ENCODE peak calls at places on chromosomes 11 and 22, in nine cellular contexts. B, Q, Z, U, V, R, E, X and W are unnamed samples.

GRCh38 chr11:120660024-120660565 is 148.5 kb downstream of the GRIK4 start:
- DNase-seq in B (peak), Q (no peak), Z (no peak), U (no peak), V (no peak), R (peak), E (peak), X (peak), W (no peak)

GRCh38 chr11:115695677-115696451 is 191.6 kb upstream of the CADM1 start:
- DNase-seq in B (no peak), Q (no peak), Z (no peak), U (no peak), V (no peak), R (no peak), E (no peak), X (no peak), W (no peak)

GRCh38 chr11:75673977-75674582 is 5.2 kb upstream of the MAP6 start:
- DNase-seq in B (no peak), Q (no peak), Z (peak), U (no peak), V (no peak), R (no peak), E (peak), X (no peak), W (no peak)

GRCh38 chr11:5303643-5304042 is 1.9 kb upstream of the OR51B4 start:
- DNase-seq in B (no peak), Q (no peak), Z (no peak), U (no peak), V (no peak), R (no peak), E (no peak), X (no peak), W (no peak)

GRCh38 chr11:83410605-83411565 is 124.7 kb upstream of the CCDC90B start:
- DNase-seq in B (no peak), Q (no peak), Z (no peak), U (no peak), V (no peak), R (no peak), E (no peak), X (no peak), W (no peak)

GRCh38 chr11:33197915-33198727 is 36.8 kb upstream of the CSTF3 start:
- DNase-seq in B (no peak), Q (no peak), Z (peak), U (no peak), V (no peak), R (no peak), E (peak), X (no peak), W (no peak)

GRCh38 chr11:94521684-94522083 is 9.4 kb downstream of the C11orf97 start:
- DNase-seq in B (no peak), Q (no peak), Z (peak), U (no peak), V (no peak), R (no peak), E (peak), X (no peak), W (no peak)

GRCh38 chr11:2737226-2737590 is 37.4 kb upstream of the KCNQ1OT1 start:
- DNase-seq in B (no peak), Q (no peak), Z (no peak), U (no peak), V (no peak), R (no peak), E (no peak), X (no peak), W (no peak)

GRCh38 chr11:108233277-108233945 is 10.5 kb downstream of the ATM start:
- DNase-seq in B (no peak), Q (no peak), Z (no peak), U (no peak), V (no peak), R (no peak), E (no peak), X (no peak), W (no peak)

GRCh38 chr11:10751581-10751940 is 515 bp downstream of the CTR9 start:
- DNase-seq in B (no peak), Q (no peak), Z (no peak), U (no peak), V (no peak), R (no peak), E (no peak), X (no peak), W (no peak)

GRCh38 chr11:94455861-94456260 is 37.8 kb downstream of the MRE11 start:
- DNase-seq in B (peak), Q (no peak), Z (no peak), U (no peak), V (no peak), R (no peak), E (no peak), X (no peak), W (no peak)

GRCh38 chr11:22130462-22131053 is 62.3 kb upstream of the ANO5 start:
- DNase-seq in B (no peak), Q (no peak), Z (no peak), U (no peak), V (no peak), R (no peak), E (no peak), X (no peak), W (no peak)

GRCh38 chr11:62388999-62389398 is 29.8 kb upstream of the SCGB1A1 start:
- DNase-seq in B (no peak), Q (no peak), Z (no peak), U (no peak), V (no peak), R (no peak), E (no peak), X (no peak), W (no peak)

GRCh38 chr22:45073064-45073463 is 63.3 kb upstream of the PHF21B start:
- DNase-seq in B (no peak), Q (no peak), Z (no peak), U (no peak), V (no peak), R (no peak), E (no peak), X (no peak), W (no peak)

GRCh38 chr11:71568707-71569349 is 3.5 kb downstream of the KRTAP5-10 start:
- DNase-seq in B (no peak), Q (no peak), Z (peak), U (no peak), V (no peak), R (no peak), E (peak), X (no peak), W (no peak)

GRCh38 chr11:9748361-9748970 is 84.6 kb downstream of the SWAP70 start:
- DNase-seq in B (peak), Q (no peak), Z (peak), U (no peak), V (peak), R (peak), E (peak), X (no peak), W (no peak)

GRCh38 chr22:47437110-47437509 is 674.7 kb downstream of the TBC1D22A start:
- DNase-seq in B (no peak), Q (no peak), Z (no peak), U (no peak), V (no peak), R (no peak), E (no peak), X (no peak), W (no peak)

GRCh38 chr11:118606157-118606843 is 1.1 kb upstream of the PHLDB1 start:
- DNase-seq in B (no peak), Q (no peak), Z (no peak), U (no peak), V (no peak), R (no peak), E (no peak), X (peak), W (no peak)

GRCh38 chr11:112470355-112470754 is 209.7 kb upstream of the PLET1 start:
- DNase-seq in B (no peak), Q (no peak), Z (no peak), U (no peak), V (no peak), R (no peak), E (peak), X (no peak), W (no peak)

GRCh38 chr11:110984147-110984546 is 261.4 kb upstream of the POU2AF2 start:
- DNase-seq in B (no peak), Q (no peak), Z (peak), U (no peak), V (no peak), R (no peak), E (peak), X (no peak), W (no peak)

GRCh38 chr11:93116641-93117577 is 80.9 kb downstream of the SLC36A4 start:
- DNase-seq in B (peak), Q (no peak), Z (no peak), U (no peak), V (no peak), R (no peak), E (peak), X (no peak), W (no peak)

GRCh38 chr11:78384231-78384630 is 33.4 kb downstream of the GAB2 start:
- DNase-seq in B (no peak), Q (no peak), Z (no peak), U (no peak), V (no peak), R (no peak), E (no peak), X (no peak), W (no peak)

GRCh38 chr11:78385205-78385604 is 32.4 kb downstream of the GAB2 start:
- DNase-seq in B (no peak), Q (no peak), Z (no peak), U (no peak), V (no peak), R (no peak), E (no peak), X (no peak), W (no peak)

GRCh38 chr11:78379039-78379670 is 38.5 kb downstream of the GAB2 start:
- DNase-seq in B (no peak), Q (no peak), Z (no peak), U (no peak), V (no peak), R (no peak), E (no peak), X (no peak), W (no peak)

GRCh38 chr11:78380615-78381029 is 37.0 kb downstream of the GAB2 start:
- DNase-seq in B (no peak), Q (no peak), Z (peak), U (no peak), V (no peak), R (no peak), E (peak), X (no peak), W (no peak)

DNA sequence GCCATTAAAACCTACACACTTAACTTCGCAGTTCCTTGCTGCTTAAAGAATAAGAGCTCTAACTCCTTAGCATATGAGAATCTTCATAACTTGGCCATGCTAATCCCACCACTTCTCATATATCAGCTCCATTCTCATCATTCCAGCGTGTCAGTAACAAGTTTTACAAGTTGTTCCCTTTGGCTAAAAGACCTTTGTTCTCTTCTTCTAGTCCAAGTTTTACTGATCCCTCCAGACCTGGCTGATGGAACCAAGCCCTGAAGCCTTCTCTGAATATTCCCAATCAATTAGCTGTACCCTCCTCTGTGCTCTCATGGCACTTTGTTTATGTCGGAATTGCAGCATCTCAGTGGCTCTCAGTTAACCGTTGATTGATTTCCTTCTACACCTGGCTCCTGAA is 35.8 kb downstream of the GAB2 start:
- DNase-seq in B (no peak), Q (no peak), Z (peak), U (no peak), V (no peak), R (no peak), E (no peak), X (no peak), W (no peak)
- TF ChIP-seq CTCF in B (no peak), Q (no peak), Z (no peak), U (no peak), V (no peak), R (no peak), E (no peak), X (no peak), W (no peak)

GRCh38 chr22:31094741-31095140 is 12.6 kb downstream of the SELENOM start:
- DNase-seq in B (no peak), Q (no peak), Z (no peak), U (no peak), V (no peak), R (no peak), E (no peak), X (no peak), W (no peak)

GRCh38 chr22:31098633-31099110 is 8.7 kb downstream of the SELENOM start:
- DNase-seq in B (no peak), Q (peak), Z (no peak), U (peak), V (peak), R (no peak), E (no peak), X (peak), W (no peak)

GRCh38 chr22:31095637-31096249 is 11.6 kb downstream of the SELENOM start:
- DNase-seq in B (no peak), Q (no peak), Z (no peak), U (no peak), V (no peak), R (no peak), E (no peak), X (no peak), W (no peak)

GRCh38 chr22:31097941-31098632 is 9.3 kb downstream of the SELENOM start:
- DNase-seq in B (no peak), Q (peak), Z (no peak), U (no peak), V (no peak), R (no peak), E (no peak), X (no peak), W (no peak)

DNA sequence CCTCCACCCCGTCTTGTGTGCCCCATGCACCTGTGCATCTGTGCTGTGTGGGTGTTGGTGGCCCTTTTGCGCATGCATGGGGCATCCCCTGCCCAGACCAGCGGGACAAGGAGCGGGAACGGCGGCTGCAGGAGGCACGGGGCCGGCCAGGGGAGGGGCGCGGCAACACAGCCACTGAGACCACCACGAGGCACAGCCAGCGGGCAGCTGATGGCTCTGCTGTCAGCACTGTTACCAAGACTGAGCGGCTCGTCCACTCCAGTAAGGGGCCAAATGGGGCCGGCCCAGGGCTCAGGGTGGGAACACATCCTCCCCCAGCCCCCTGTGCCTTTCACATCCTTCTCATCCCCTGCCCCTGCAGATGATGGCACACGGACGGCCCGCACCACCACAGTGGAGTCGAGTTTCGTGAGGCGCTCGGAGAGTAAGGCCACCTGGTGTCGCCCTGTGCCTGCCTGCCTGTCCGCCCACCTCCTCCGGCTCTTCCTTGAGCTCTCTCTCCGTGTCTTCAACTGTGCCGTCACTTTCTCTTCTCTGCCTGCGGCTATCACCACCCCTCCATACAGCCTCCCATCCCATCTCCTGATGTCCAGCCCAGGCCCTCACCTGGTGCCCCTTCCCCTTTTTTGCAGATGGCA is 10.6 kb downstream of the SELENOM start:
- DNase-seq in B (no peak), Q (no peak), Z (no peak), U (no peak), V (peak), R (no peak), E (no peak), X (no peak), W (no peak)
- TF ChIP-seq CTCF in B (no peak), Q (no peak), Z (no peak), U (no peak), V (no peak), R (no peak), E (no peak), X (no peak), W (no peak)

GRCh38 chr11:66420671-66421476 is at the start of gene NPAS4:
- DNase-seq in B (no peak), Q (no peak), Z (no peak), U (peak), V (no peak), R (no peak), E (no peak), X (peak), W (no peak)

GRCh38 chr11:66419825-66420224 is 1.0 kb upstream of the NPAS4 start:
- DNase-seq in B (no peak), Q (no peak), Z (no peak), U (peak), V (no peak), R (no peak), E (no peak), X (peak), W (no peak)

GRCh38 chr11:66417000-66417399 is 3.8 kb upstream of the NPAS4 start:
- DNase-seq in B (no peak), Q (no peak), Z (no peak), U (no peak), V (no peak), R (no peak), E (no peak), X (no peak), W (no peak)

GRCh38 chr11:66418986-66419308 is 1.9 kb upstream of the NPAS4 start:
- DNase-seq in B (no peak), Q (no peak), Z (no peak), U (no peak), V (no peak), R (no peak), E (no peak), X (no peak), W (no peak)

GRCh38 chr11:66418168-66418985 is 2.5 kb upstream of the NPAS4 start:
- DNase-seq in B (peak), Q (peak), Z (peak), U (peak), V (peak), R (peak), E (peak), X (peak), W (peak)
- TF ChIP-seq CTCF in B (peak), Q (no peak), Z (peak), U (peak), V (no peak), R (no peak), E (peak), X (no peak), W (peak)

GRCh38 chr11:114027396-114027795 is 32.1 kb upstream of the ZBTB16 start:
- DNase-seq in B (no peak), Q (no peak), Z (no peak), U (no peak), V (no peak), R (no peak), E (no peak), X (no peak), W (no peak)

GRCh38 chr11:114025329-114025907 is 34.1 kb upstream of the ZBTB16 start:
- DNase-seq in B (no peak), Q (no peak), Z (no peak), U (no peak), V (no peak), R (no peak), E (no peak), X (no peak), W (no peak)

GRCh38 chr11:114027941-114028340 is 31.6 kb upstream of the ZBTB16 start:
- DNase-seq in B (no peak), Q (no peak), Z (no peak), U (no peak), V (no peak), R (no peak), E (peak), X (no peak), W (no peak)

GRCh38 chr11:114031599-114032320 is 27.8 kb upstream of the ZBTB16 start:
- DNase-seq in B (no peak), Q (no peak), Z (no peak), U (no peak), V (no peak), R (no peak), E (no peak), X (no peak), W (no peak)

GRCh38 chr11:114026355-114026754 is 33.2 kb upstream of the ZBTB16 start:
- DNase-seq in B (no peak), Q (no peak), Z (peak), U (no peak), V (no peak), R (no peak), E (peak), X (no peak), W (no peak)
- TF ChIP-seq CTCF in B (no peak), Q (no peak), Z (peak), U (no peak), V (no peak), R (no peak), E (peak), X (no peak), W (no peak)

DNA sequence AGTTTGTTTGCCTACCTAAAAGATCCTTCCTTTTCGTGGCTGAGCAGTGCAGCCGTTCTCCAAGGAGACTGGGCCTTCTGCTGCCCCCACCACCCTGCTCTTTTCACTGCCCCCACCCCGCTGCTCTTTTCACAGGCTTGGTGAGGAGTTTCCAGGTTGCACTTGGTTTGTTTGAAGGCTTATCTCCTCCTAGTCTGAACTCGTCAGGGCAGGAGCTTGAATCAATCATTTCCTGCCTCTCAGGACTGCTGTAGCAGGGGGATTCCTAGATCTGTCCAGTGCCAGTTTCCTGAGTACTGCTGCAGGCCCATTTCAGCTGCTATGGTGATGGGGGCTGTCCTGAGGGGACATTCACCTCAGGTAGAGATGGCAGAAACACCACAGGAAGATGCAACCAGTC is 10.0 kb downstream of the MED15 start:
- DNase-seq in B (no peak), Q (no peak), Z (no peak), U (no peak), V (no peak), R (no peak), E (no peak), X (no peak), W (no peak)
- TF ChIP-seq CTCF in B (no peak), Q (no peak), Z (no peak), U (no peak), V (no peak), R (no peak), E (no peak), X (no peak), W (no peak)

GRCh38 chr22:31789803-31790202 is 36.0 kb downstream of the DEPDC5 start:
- DNase-seq in B (no peak), Q (no peak), Z (peak), U (no peak), V (no peak), R (no peak), E (no peak), X (no peak), W (no peak)

GRCh38 chr22:31790240-31790639 is 36.4 kb downstream of the DEPDC5 start:
- DNase-seq in B (no peak), Q (no peak), Z (no peak), U (no peak), V (no peak), R (no peak), E (no peak), X (no peak), W (no peak)
- TF ChIP-seq CTCF in B (no peak), Q (no peak), Z (no peak), U (no peak), V (no peak), R (no peak), E (no peak), X (no peak), W (no peak)

GRCh38 chr22:48488149-48488551 is 1339.5 kb downstream of the BRD1 start:
- DNase-seq in B (no peak), Q (no peak), Z (no peak), U (no peak), V (no peak), R (no peak), E (no peak), X (no peak), W (no peak)
- TF ChIP-seq CTCF in B (no peak), Q (no peak), Z (no peak), U (no peak), V (no peak), R (no peak), E (peak), X (peak), W (no peak)

GRCh38 chr11:37282367-37282766 is 684.3 kb upstream of the RAG2 start:
- DNase-seq in B (no peak), Q (no peak), Z (no peak), U (no peak), V (no peak), R (no peak), E (no peak), X (no peak), W (no peak)

GRCh38 chr11:37280194-37280593 is 682.2 kb upstream of the RAG2 start:
- DNase-seq in B (no peak), Q (no peak), Z (no peak), U (no peak), V (no peak), R (no peak), E (no peak), X (no peak), W (no peak)

GRCh38 chr11:37277896-37278465 is 679.9 kb upstream of the RAG2 start:
- DNase-seq in B (no peak), Q (no peak), Z (no peak), U (no peak), V (no peak), R (no peak), E (no peak), X (no peak), W (no peak)
- TF ChIP-seq CTCF in B (no peak), Q (no peak), Z (no peak), U (no peak), V (no peak), R (no peak), E (no peak), X (no peak), W (no peak)

GRCh38 chr22:36507518-36508010 is 724 bp upstream of the FOXRED2 start:
- DNase-seq in B (no peak), Q (no peak), Z (no peak), U (no peak), V (no peak), R (no peak), E (no peak), X (no peak), W (no peak)

GRCh38 chr22:36506637-36507517 is at the start of gene FOXRED2:
- DNase-seq in B (peak), Q (peak), Z (peak), U (peak), V (peak), R (peak), E (peak), X (peak), W (peak)

GRCh38 chr22:36510384-36510783 is 3.5 kb upstream of the FOXRED2 start:
- DNase-seq in B (no peak), Q (no peak), Z (no peak), U (no peak), V (no peak), R (no peak), E (peak), X (no peak), W (no peak)

GRCh38 chr22:36512333-36512732 is 5.5 kb upstream of the FOXRED2 start:
- DNase-seq in B (no peak), Q (no peak), Z (no peak), U (no peak), V (no peak), R (no peak), E (no peak), X (no peak), W (no peak)

GRCh38 chr22:36510966-36511881 is 4.4 kb upstream of the FOXRED2 start:
- DNase-seq in B (peak), Q (no peak), Z (peak), U (peak), V (no peak), R (peak), E (peak), X (peak), W (no peak)
- TF ChIP-seq CTCF in B (peak), Q (no peak), Z (peak), U (peak), V (peak), R (no peak), E (peak), X (peak), W (no peak)